ENCODE peak calls at places on chromosomes 6 and 20, in ten cellular contexts. F, Z, I, T, Q, O, E, Y, X and K are unnamed samples.

GRCh38 chr6:39194466-39194865 is 34.8 kb downstream of the KCNK5 start:
- DNase-seq in F (no peak), Z (no peak), I (no peak), T (no peak), Q (no peak), O (no peak), E (no peak), Y (no peak), X (no peak), K (no peak)

GRCh38 chr6:128483472-128484135 is 36.8 kb downstream of the PTPRK start:
- DNase-seq in F (no peak), Z (no peak), I (no peak), T (no peak), Q (peak), O (no peak), E (no peak), Y (no peak), X (no peak), K (no peak)

GRCh38 chr20:63696628-63697356 is at the start of gene TNFRSF6B:
- DNase-seq in F (no peak), Z (no peak), I (peak), T (no peak), Q (no peak), O (no peak), E (peak), Y (no peak), X (no peak), K (peak)

GRCh38 chr6:44217332-44218143 is 812 bp downstream of the MYMX start:
- DNase-seq in F (peak), Z (no peak), I (no peak), T (no peak), Q (peak), O (peak), E (no peak), Y (no peak), X (no peak), K (peak)

GRCh38 chr20:19885981-19886665 is 128.1 kb downstream of the RIN2 start:
- DNase-seq in F (no peak), Z (no peak), I (peak), T (no peak), Q (peak), O (peak), E (peak), Y (no peak), X (no peak), K (peak)

GRCh38 chr20:61516398-61517208 is 264.5 kb downstream of the CDH4 start:
- DNase-seq in F (no peak), Z (no peak), I (no peak), T (no peak), Q (no peak), O (no peak), E (no peak), Y (no peak), X (no peak), K (peak)

GRCh38 chr6:11207199-11207968 is 25.1 kb downstream of the NEDD9 start:
- DNase-seq in F (no peak), Z (peak), I (no peak), T (peak), Q (peak), O (peak), E (peak), Y (peak), X (no peak), K (peak)

GRCh38 chr6:12504325-12504966 is 212.1 kb upstream of the PHACTR1 start:
- DNase-seq in F (peak), Z (no peak), I (no peak), T (no peak), Q (peak), O (no peak), E (peak), Y (peak), X (no peak), K (peak)

GRCh38 chr6:135235716-135236115 is 54.6 kb downstream of the MYB start:
- DNase-seq in F (no peak), Z (no peak), I (no peak), T (no peak), Q (no peak), O (no peak), E (no peak), Y (no peak), X (no peak), K (no peak)